ENCODE peak calls at places on chromosomes 4 and X, in ten cellular contexts. T is aorta; Q is fibroblast of lung; L is A549; I is CD8-positive, alpha-beta memory T cell; K is MM.1S; G is GM23248; X is neuronal stem cell; H is ovary; M is tibial nerve. E is an unnamed sample. For H3K4me1, the result is how much of the 10 kb centered on the place peaks cover.

GRCh38 chr4:36283912-36284465 is 2.6 kb downstream of the DTHD1 start:
- DNase-seq in T (no peak), Q (no peak), L (no peak), I (no peak), K (no peak), G (no peak), X (no peak), H (no peak), M (no peak), E (no peak)

GRCh38 chr4:100519205-100519604 is 1.4 kb upstream of the EMCN start:
- DNase-seq in T (no peak), Q (no peak), L (no peak), I (no peak), K (no peak), G (no peak), X (no peak), H (no peak), M (no peak), E (no peak)

GRCh38 chr4:65865489-65865888 is 195.2 kb upstream of the EPHA5 start:
- DNase-seq in T (no peak), Q (peak), L (no peak), I (no peak), K (no peak), G (peak), X (no peak), H (no peak), M (no peak), E (no peak)

GRCh38 chr4:156969136-156969535 is 2.5 kb downstream of the PDGFC start:
- DNase-seq in T (no peak), Q (no peak), L (no peak), I (no peak), K (no peak), G (no peak), X (no peak), H (no peak), M (no peak), E (no peak)

GRCh38 chrX:30893206-30893605 is 4.2 kb upstream of the TAB3 start:
- DNase-seq in T (no peak), Q (peak), L (no peak), I (no peak), K (no peak), G (no peak), X (no peak), H (no peak), M (no peak), E (peak)

GRCh38 chr4:56626963-56627362 is 54.1 kb downstream of the HOPX start:
- DNase-seq in T (no peak), Q (no peak), L (no peak), I (peak), K (peak), G (peak), X (no peak), H (no peak), M (no peak), E (peak)

GRCh38 chr4:120331486-120332281 is 265.0 kb upstream of the MAD2L1 start:
- DNase-seq in T (no peak), Q (peak), L (no peak), I (no peak), K (peak), G (no peak), X (no peak), H (no peak), M (no peak), E (no peak)

GRCh38 chr4:173014113-173014558 is 154.5 kb upstream of the GALNT7 start:
- DNase-seq in T (peak), Q (peak), L (peak), I (no peak), K (no peak), G (peak), X (peak), H (no peak), M (no peak), E (no peak)

GRCh38 chr4:111066887-111067286 is 444.0 kb upstream of the PITX2 start:
- DNase-seq in T (no peak), Q (peak), L (no peak), I (no peak), K (no peak), G (peak), X (no peak), H (no peak), M (no peak), E (no peak)

GRCh38 chr4:153476829-153477574 is 10.8 kb downstream of the TMEM131L start:
- DNase-seq in T (no peak), Q (peak), L (no peak), I (no peak), K (no peak), G (no peak), X (no peak), H (no peak), M (no peak), E (no peak)

GRCh38 chr4:38562751-38563198 is 101.2 kb upstream of the KLF3 start:
- DNase-seq in T (peak), Q (no peak), L (no peak), I (no peak), K (no peak), G (peak), X (no peak), H (no peak), M (no peak), E (no peak)

GRCh38 chr4:1511441-1512041 is 105.3 kb upstream of the NKX1-1 start:
- DNase-seq in T (peak), Q (peak), L (peak), I (no peak), K (peak), G (peak), X (no peak), H (peak), M (no peak), E (no peak)

GRCh38 chrX:49910344-49910743 is 12.1 kb upstream of the CLCN5 start:
- DNase-seq in T (no peak), Q (no peak), L (no peak), I (no peak), K (peak), G (no peak), X (no peak), H (no peak), M (no peak), E (no peak)

DNA sequence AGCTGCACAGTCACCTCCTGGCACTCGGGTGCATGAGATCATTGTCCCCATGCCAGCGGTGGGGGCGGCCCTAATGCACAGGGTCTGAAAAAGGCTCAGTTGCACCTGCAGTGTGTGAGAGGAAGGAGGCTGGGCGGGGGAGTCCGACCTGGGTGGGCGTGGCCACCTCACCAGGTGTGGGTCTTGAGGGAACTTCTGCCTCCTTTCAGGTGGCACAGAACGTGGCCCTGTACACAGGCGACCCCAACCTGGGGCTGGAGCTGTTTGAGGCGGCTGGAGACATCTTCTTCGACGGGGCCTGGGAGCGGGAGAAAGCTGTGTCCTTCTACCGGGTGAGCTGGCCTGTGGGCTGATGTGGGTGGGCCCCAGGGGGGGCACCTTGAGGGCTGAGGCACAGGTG is 34.3 kb upstream of the HTRA3 start:
- DNase-seq in T (no peak), Q (no peak), L (no peak), I (no peak), K (peak), G (no peak), X (no peak), H (no peak), M (no peak), E (no peak)
- H3K4me1 ChIP-seq in T (under half), Q (under half), L (under half), I (under half), K (under half), G (under half), X (under half), H (under half), M (under half), E (under half)

DNA sequence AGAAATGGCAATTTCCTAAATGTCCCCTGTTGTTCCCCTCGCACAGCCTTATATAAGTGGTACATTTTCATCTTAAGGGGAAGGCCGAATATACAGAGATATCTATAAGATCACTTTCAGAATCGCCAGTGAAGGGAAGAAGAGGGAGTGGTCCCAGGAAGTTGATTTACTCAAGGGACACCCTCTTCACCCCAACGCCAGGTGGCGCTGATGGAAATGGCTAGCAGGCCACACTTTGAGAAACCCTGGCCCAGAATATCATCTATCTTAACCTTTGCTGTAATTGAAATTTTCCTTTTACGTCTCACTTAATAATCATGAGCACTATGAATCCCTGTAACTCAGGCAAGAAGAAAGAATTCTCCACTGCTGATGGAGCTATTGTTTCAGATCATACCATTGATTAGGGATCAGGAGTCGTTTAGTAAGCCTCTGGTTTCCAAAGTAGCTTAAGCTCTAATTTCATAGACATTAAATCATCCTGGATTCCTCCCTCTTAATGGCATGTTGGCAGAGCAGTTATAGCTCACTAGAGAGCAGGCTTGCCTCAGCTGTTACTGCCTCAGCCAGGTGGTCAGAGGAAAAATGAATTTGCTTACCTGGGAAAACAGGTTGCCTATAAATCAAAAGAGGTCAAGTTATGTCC is 941.3 kb upstream of the TENM3 start:
- DNase-seq in T (no peak), Q (peak), L (peak), I (no peak), K (peak), G (peak), X (no peak), H (no peak), M (no peak), E (no peak)
- H3K4me1 ChIP-seq in T (under half), Q (under half), L (under half), I (under half), K (under half), G (under half), X (under half), H (under half), M (under half), E (under half)

DNA sequence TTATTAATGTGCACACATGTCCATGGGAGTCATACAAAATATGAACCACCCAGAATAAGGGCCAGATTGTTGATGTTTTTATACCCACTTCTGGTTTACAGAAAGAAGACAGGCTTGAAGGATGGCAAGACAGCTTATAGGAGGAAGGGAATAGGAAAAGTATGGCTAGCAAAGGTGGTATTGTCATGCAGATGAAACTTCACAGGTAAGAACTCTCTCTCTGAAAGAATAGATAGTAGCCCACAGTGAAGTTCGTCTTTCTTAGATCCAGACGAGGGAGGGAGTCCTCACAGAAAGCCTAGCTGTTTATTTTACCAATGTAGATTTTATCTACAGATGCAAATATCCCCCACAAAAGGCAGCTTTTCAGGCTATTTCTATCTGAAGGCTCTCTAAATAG is 43.7 kb upstream of the SPIN4 start:
- DNase-seq in T (no peak), Q (no peak), L (no peak), I (no peak), K (no peak), G (no peak), X (no peak), H (no peak), M (no peak), E (no peak)
- H3K4me1 ChIP-seq in T (under half), Q (under half), L (under half), I (under half), K (under half), G (under half), X (under half), H (under half), M (under half), E (under half)

GRCh38 chr4:3031357-3032064 is 42.8 kb downstream of the HTT-AS start:
- DNase-seq in T (peak), Q (no peak), L (no peak), I (no peak), K (no peak), G (no peak), X (no peak), H (no peak), M (no peak), E (peak)
- H3K4me1 ChIP-seq in T (under half), Q (under half), L (under half), I (under half), K (under half), G (under half), X (under half), H (under half), M (under half), E (under half)

GRCh38 chr4:24583451-24584174 is 741 bp downstream of the DHX15 start:
- DNase-seq in T (peak), Q (peak), L (peak), I (peak), K (peak), G (peak), X (peak), H (peak), M (peak), E (peak)
- H3K4me1 ChIP-seq in T (under half), Q (under half), L (under half), I (under half), K (under half), G (under half), X (under half), H (under half), M (under half), E (under half)

DNA sequence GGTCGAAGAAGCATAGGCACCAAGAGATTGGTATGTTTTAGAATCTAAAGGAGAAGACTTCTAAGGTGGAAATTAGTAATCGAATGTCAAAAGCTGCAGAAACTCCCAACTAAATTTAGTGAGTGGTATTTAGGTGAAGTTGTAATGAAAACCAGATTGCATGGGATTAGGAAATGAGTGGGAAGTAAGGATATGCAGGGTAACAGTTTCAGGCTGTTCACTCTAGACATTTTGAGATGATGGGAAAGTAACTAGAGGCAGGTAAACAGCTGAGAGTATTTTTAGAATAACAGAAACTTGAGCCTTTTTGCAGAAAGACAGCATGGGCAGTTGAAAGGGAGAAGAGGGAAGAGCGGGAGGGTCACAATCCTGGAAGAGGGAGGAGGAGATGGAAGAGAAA is 12.7 kb downstream of the SPRY1 start:
- DNase-seq in T (no peak), Q (no peak), L (no peak), I (no peak), K (no peak), G (no peak), X (no peak), H (no peak), M (no peak), E (no peak)
- H3K4me1 ChIP-seq in T (under half), Q (under half), L (under half), I (under half), K (half or more), G (under half), X (under half), H (under half), M (under half), E (under half)